ENCODE peak calls at places on chromosomes 1 and 21, in eight cellular contexts. One of them, this sample, is unnamed.

GRCh38 chr1:18151436-18151835 is 43.8 kb downstream of the IGSF21 start:
- DNase-seq in WTC11: no peak
- DNase-seq in endothelial cell: no peak
- DNase-seq in AG04450: no peak
- DNase-seq in NB4: no peak
- DNase-seq in IMR-90: no peak
- DNase-seq in heart left ventricle: no peak
- DNase-seq in RWPE1: no peak
- DNase-seq in this sample: no peak

GRCh38 chr1:186983327-186983726 is 154.6 kb downstream of the PLA2G4A start:
- DNase-seq in endothelial cell: no peak
- DNase-seq in NB4: peak
- DNase-seq in heart left ventricle: peak
- DNase-seq in WTC11: no peak
- DNase-seq in RWPE1: no peak
- DNase-seq in IMR-90: peak
- DNase-seq in AG04450: peak
- DNase-seq in this sample: peak

GRCh38 chr1:234768569-234769283 is 158.7 kb upstream of the IRF2BP2 start:
- DNase-seq in IMR-90: no peak
- DNase-seq in heart left ventricle: no peak
- DNase-seq in NB4: peak
- DNase-seq in endothelial cell: no peak
- DNase-seq in WTC11: no peak
- DNase-seq in RWPE1: no peak
- DNase-seq in AG04450: no peak
- DNase-seq in this sample: no peak

GRCh38 chr21:37582613-37583012 is 216.0 kb downstream of the DYRK1A start:
- DNase-seq in endothelial cell: peak
- DNase-seq in WTC11: no peak
- DNase-seq in RWPE1: peak
- DNase-seq in IMR-90: peak
- DNase-seq in heart left ventricle: no peak
- DNase-seq in NB4: peak
- DNase-seq in AG04450: peak
- DNase-seq in this sample: no peak

GRCh38 chr1:28519946-28520725 is 14.3 kb downstream of the RCC1 start:
- DNase-seq in IMR-90: no peak
- DNase-seq in AG04450: no peak
- DNase-seq in NB4: peak
- DNase-seq in WTC11: no peak
- DNase-seq in RWPE1: no peak
- DNase-seq in heart left ventricle: no peak
- DNase-seq in endothelial cell: no peak
- DNase-seq in this sample: no peak

GRCh38 chr1:42916839-42917495 is 41.7 kb downstream of the SLC2A1 start:
- DNase-seq in WTC11: no peak
- DNase-seq in endothelial cell: no peak
- DNase-seq in RWPE1: no peak
- DNase-seq in NB4: no peak
- DNase-seq in heart left ventricle: no peak
- DNase-seq in AG04450: no peak
- DNase-seq in IMR-90: no peak
- DNase-seq in this sample: no peak

GRCh38 chr1:116824631-116825399 is 70.6 kb downstream of the CD2 start:
- DNase-seq in WTC11: no peak
- DNase-seq in RWPE1: no peak
- DNase-seq in endothelial cell: no peak
- DNase-seq in NB4: no peak
- DNase-seq in IMR-90: no peak
- DNase-seq in heart left ventricle: no peak
- DNase-seq in AG04450: no peak
- DNase-seq in this sample: no peak

GRCh38 chr1:91166106-91166712 is 144.4 kb upstream of the ZNF644 start:
- DNase-seq in RWPE1: peak
- DNase-seq in WTC11: peak
- DNase-seq in AG04450: peak
- DNase-seq in NB4: peak
- DNase-seq in endothelial cell: peak
- DNase-seq in heart left ventricle: no peak
- DNase-seq in IMR-90: peak
- DNase-seq in this sample: peak

GRCh38 chr1:230303069-230303468 is 123.1 kb downstream of the PGBD5 start:
- DNase-seq in WTC11: no peak
- DNase-seq in heart left ventricle: no peak
- DNase-seq in IMR-90: no peak
- DNase-seq in endothelial cell: no peak
- DNase-seq in AG04450: no peak
- DNase-seq in NB4: peak
- DNase-seq in RWPE1: no peak
- DNase-seq in this sample: no peak

GRCh38 chr1:22878626-22879025 is 94.0 kb downstream of the LACTBL1 start:
- DNase-seq in AG04450: no peak
- DNase-seq in RWPE1: peak
- DNase-seq in NB4: no peak
- DNase-seq in WTC11: no peak
- DNase-seq in heart left ventricle: no peak
- DNase-seq in IMR-90: no peak
- DNase-seq in endothelial cell: no peak
- DNase-seq in this sample: no peak

GRCh38 chr1:54254055-54254454 is 54.1 kb downstream of the MRPL37 start:
- DNase-seq in IMR-90: peak
- DNase-seq in RWPE1: peak
- DNase-seq in NB4: no peak
- DNase-seq in heart left ventricle: no peak
- DNase-seq in AG04450: no peak
- DNase-seq in endothelial cell: peak
- DNase-seq in WTC11: no peak
- DNase-seq in this sample: no peak

GRCh38 chr1:53130878-53131589 is 11.4 kb downstream of the SLC1A7 start:
- DNase-seq in WTC11: no peak
- DNase-seq in NB4: no peak
- DNase-seq in heart left ventricle: no peak
- DNase-seq in AG04450: no peak
- DNase-seq in RWPE1: no peak
- DNase-seq in IMR-90: no peak
- DNase-seq in endothelial cell: no peak
- DNase-seq in this sample: no peak

GRCh38 chr1:203271962-203272632 is 33.2 kb upstream of the BTG2 start:
- DNase-seq in WTC11: no peak
- DNase-seq in endothelial cell: no peak
- DNase-seq in RWPE1: no peak
- DNase-seq in heart left ventricle: no peak
- DNase-seq in NB4: no peak
- DNase-seq in AG04450: no peak
- DNase-seq in IMR-90: no peak
- DNase-seq in this sample: no peak

GRCh38 chr1:209375681-209376360 is 207.7 kb upstream of the CAMK1G start:
- DNase-seq in AG04450: no peak
- DNase-seq in NB4: no peak
- DNase-seq in endothelial cell: no peak
- DNase-seq in WTC11: no peak
- DNase-seq in IMR-90: peak
- DNase-seq in heart left ventricle: no peak
- DNase-seq in RWPE1: no peak
- DNase-seq in this sample: no peak

GRCh38 chr1:6241887-6242740 is 1.9 kb upstream of the HES3 start:
- DNase-seq in endothelial cell: no peak
- DNase-seq in IMR-90: no peak
- DNase-seq in AG04450: no peak
- DNase-seq in heart left ventricle: no peak
- DNase-seq in WTC11: peak
- DNase-seq in NB4: no peak
- DNase-seq in RWPE1: no peak
- DNase-seq in this sample: no peak

GRCh38 chr21:15742052-15742451 is 12.3 kb downstream of the USP25 start:
- DNase-seq in RWPE1: no peak
- DNase-seq in heart left ventricle: peak
- DNase-seq in AG04450: no peak
- DNase-seq in endothelial cell: no peak
- DNase-seq in NB4: no peak
- DNase-seq in IMR-90: peak
- DNase-seq in WTC11: no peak
- DNase-seq in this sample: no peak

GRCh38 chr1:12436817-12437599 is 181.0 kb downstream of the DHRS3 start:
- DNase-seq in WTC11: no peak
- DNase-seq in endothelial cell: no peak
- DNase-seq in RWPE1: peak
- DNase-seq in AG04450: no peak
- DNase-seq in NB4: peak
- DNase-seq in heart left ventricle: no peak
- DNase-seq in IMR-90: peak
- DNase-seq in this sample: no peak

GRCh38 chr1:108049083-108049819 is 84.3 kb upstream of the VAV3 start:
- DNase-seq in RWPE1: no peak
- DNase-seq in WTC11: peak
- DNase-seq in endothelial cell: peak
- DNase-seq in AG04450: no peak
- DNase-seq in IMR-90: no peak
- DNase-seq in heart left ventricle: peak
- DNase-seq in NB4: peak
- DNase-seq in this sample: no peak
- TF ChIP-seq CTCF in RWPE1: peak
- TF ChIP-seq CTCF in WTC11: peak
- TF ChIP-seq CTCF in endothelial cell: peak
- TF ChIP-seq CTCF in AG04450: peak
- TF ChIP-seq CTCF in IMR-90: no peak
- TF ChIP-seq CTCF in heart left ventricle: peak
- TF ChIP-seq CTCF in NB4: peak
- TF ChIP-seq CTCF in this sample: peak

GRCh38 chr1:50930193-50930592 is 29.9 kb downstream of the FAF1 start:
- DNase-seq in AG04450: no peak
- DNase-seq in NB4: no peak
- DNase-seq in IMR-90: no peak
- DNase-seq in endothelial cell: no peak
- DNase-seq in RWPE1: no peak
- DNase-seq in WTC11: no peak
- DNase-seq in heart left ventricle: no peak
- DNase-seq in this sample: no peak

GRCh38 chr1:50923564-50923963 is 36.5 kb downstream of the FAF1 start:
- DNase-seq in heart left ventricle: no peak
- DNase-seq in endothelial cell: no peak
- DNase-seq in RWPE1: no peak
- DNase-seq in WTC11: no peak
- DNase-seq in IMR-90: no peak
- DNase-seq in NB4: no peak
- DNase-seq in AG04450: no peak
- DNase-seq in this sample: no peak

GRCh38 chr1:50930965-50931737 is 28.9 kb downstream of the FAF1 start:
- DNase-seq in RWPE1: no peak
- DNase-seq in IMR-90: peak
- DNase-seq in heart left ventricle: no peak
- DNase-seq in AG04450: no peak
- DNase-seq in WTC11: no peak
- DNase-seq in endothelial cell: no peak
- DNase-seq in NB4: peak
- DNase-seq in this sample: no peak

GRCh38 chr1:50934838-50935237 is 25.2 kb downstream of the FAF1 start:
- DNase-seq in IMR-90: no peak
- DNase-seq in heart left ventricle: no peak
- DNase-seq in RWPE1: no peak
- DNase-seq in endothelial cell: no peak
- DNase-seq in WTC11: no peak
- DNase-seq in NB4: no peak
- DNase-seq in AG04450: no peak
- DNase-seq in this sample: no peak

DNA sequence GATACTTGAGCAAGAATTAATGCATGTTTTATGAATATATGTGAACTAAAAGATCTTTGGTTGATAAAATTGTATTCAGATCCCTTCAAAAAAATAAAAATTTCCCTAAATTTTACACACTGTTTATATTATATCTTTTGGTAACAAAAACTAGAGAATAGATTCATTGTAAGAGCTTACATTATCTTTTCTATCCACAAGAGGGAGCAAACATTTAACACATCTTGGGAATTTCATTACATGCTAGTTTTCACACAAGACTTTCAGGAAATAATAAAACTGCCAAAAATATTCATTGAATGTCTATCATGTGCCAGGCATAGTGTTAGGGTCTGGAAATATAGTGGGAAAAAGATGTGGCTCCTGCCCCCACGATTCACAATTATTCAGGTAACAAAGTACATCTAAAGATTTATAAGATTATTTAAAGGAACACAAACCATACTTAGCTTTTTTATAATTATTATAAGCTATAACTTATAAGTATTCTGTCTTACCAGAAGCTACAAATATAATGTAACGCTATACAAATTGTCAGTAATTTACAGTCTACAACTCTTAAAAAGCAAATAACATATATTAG is 30.6 kb downstream of the FAF1 start:
- DNase-seq in AG04450: peak
- DNase-seq in NB4: peak
- DNase-seq in endothelial cell: no peak
- DNase-seq in IMR-90: peak
- DNase-seq in WTC11: no peak
- DNase-seq in heart left ventricle: no peak
- DNase-seq in RWPE1: peak
- DNase-seq in this sample: peak
- TF ChIP-seq CTCF in AG04450: peak
- TF ChIP-seq CTCF in NB4: no peak
- TF ChIP-seq CTCF in endothelial cell: peak
- TF ChIP-seq CTCF in IMR-90: peak
- TF ChIP-seq CTCF in WTC11: no peak
- TF ChIP-seq CTCF in heart left ventricle: peak
- TF ChIP-seq CTCF in RWPE1: peak
- TF ChIP-seq CTCF in this sample: peak

DNA sequence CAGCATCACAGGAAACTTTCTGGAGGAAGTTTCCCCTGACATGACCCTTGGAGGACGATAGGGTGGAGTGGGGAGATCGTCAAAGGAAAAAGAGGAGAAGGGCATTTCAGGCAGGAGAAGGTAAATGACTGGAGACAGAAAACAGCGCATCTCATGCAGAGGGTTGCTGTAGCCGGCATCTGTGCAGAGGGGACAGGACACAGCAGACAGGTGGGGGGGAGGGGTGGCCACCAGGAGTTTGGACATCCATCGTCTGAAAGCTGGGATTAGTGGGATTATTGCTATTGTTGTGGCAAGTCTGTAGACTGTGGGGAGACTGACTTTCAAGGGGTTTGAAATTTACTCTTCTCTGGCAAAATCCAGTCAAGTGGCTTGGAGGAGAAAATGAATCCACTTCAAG is 463.9 kb downstream of the OMA1 start:
- DNase-seq in RWPE1: no peak
- DNase-seq in WTC11: no peak
- DNase-seq in heart left ventricle: no peak
- DNase-seq in endothelial cell: no peak
- DNase-seq in IMR-90: no peak
- DNase-seq in AG04450: no peak
- DNase-seq in NB4: no peak
- DNase-seq in this sample: no peak
- TF ChIP-seq CTCF in RWPE1: no peak
- TF ChIP-seq CTCF in WTC11: no peak
- TF ChIP-seq CTCF in heart left ventricle: no peak
- TF ChIP-seq CTCF in endothelial cell: no peak
- TF ChIP-seq CTCF in IMR-90: no peak
- TF ChIP-seq CTCF in AG04450: no peak
- TF ChIP-seq CTCF in NB4: no peak
- TF ChIP-seq CTCF in this sample: no peak

DNA sequence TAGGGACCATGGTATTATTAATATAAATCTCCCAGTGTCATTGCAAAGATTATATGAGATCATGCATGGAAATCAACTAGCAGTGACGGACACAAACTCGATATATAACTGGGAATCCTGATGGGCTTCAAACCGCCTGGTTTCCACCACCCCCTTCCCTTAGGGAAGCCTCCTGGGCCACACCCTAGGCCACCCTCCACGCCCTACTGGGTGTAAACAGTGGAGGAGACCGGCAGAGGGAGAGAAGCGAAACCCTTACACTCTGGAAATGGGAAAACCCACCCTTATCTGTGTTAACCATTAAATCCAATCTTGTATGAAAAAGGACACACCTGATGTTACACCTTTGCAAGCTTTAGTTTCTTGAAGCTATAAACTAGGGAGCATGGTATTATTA is 591 bp upstream of the ZNHIT6 start:
- DNase-seq in AG04450: no peak
- DNase-seq in RWPE1: no peak
- DNase-seq in heart left ventricle: no peak
- DNase-seq in WTC11: no peak
- DNase-seq in endothelial cell: no peak
- DNase-seq in NB4: no peak
- DNase-seq in IMR-90: no peak
- DNase-seq in this sample: no peak
- TF ChIP-seq CTCF in AG04450: no peak
- TF ChIP-seq CTCF in RWPE1: no peak
- TF ChIP-seq CTCF in heart left ventricle: no peak
- TF ChIP-seq CTCF in WTC11: no peak
- TF ChIP-seq CTCF in endothelial cell: no peak
- TF ChIP-seq CTCF in NB4: no peak
- TF ChIP-seq CTCF in IMR-90: no peak
- TF ChIP-seq CTCF in this sample: no peak